ENCODE peak calls at places on chromosome 2, in nine cellular contexts. M is fibroblast of lung, H is kidney, Q is pancreas, N is vagina, Y is nephron progenitor cell, D is suprapubic skin, P is IMR-90, U is H1. V is an unnamed sample.

GRCh38 chr2:113966832-113967231 is 76.9 kb downstream of the ACTR3 start:
- DNase-seq in M (peak), Y (no peak), P (peak), D (no peak), Q (no peak), N (no peak), U (no peak), H (no peak), V (no peak)

GRCh38 chr2:38224181-38224580 is 148.2 kb upstream of the CYP1B1 start:
- DNase-seq in Q (no peak), Y (no peak), U (no peak), M (no peak), H (no peak), D (no peak), P (no peak), N (no peak), V (no peak)

GRCh38 chr2:2639251-2640139 is 308.4 kb upstream of the MYT1L start:
- DNase-seq in P (no peak), Y (no peak), N (peak), Q (no peak), U (no peak), M (no peak), D (no peak), H (no peak), V (no peak)

GRCh38 chr2:27027211-27027651 is 5.5 kb upstream of the TMEM214 start:
- DNase-seq in H (no peak), U (no peak), Q (no peak), D (no peak), Y (no peak), N (no peak), P (no peak), M (no peak), V (no peak)

GRCh38 chr2:237600205-237600846 is 9.8 kb upstream of the RAB17 start:
- DNase-seq in P (peak), D (no peak), H (peak), Q (no peak), N (no peak), U (no peak), Y (no peak), M (peak), V (no peak)

GRCh38 chr2:216478791-216479190 is 19.9 kb upstream of the RPL37A start:
- DNase-seq in H (no peak), Y (no peak), Q (no peak), M (no peak), D (no peak), U (no peak), N (no peak), P (no peak), V (no peak)

GRCh38 chr2:99600929-99601680 is 111.3 kb upstream of the REV1 start:
- DNase-seq in Q (no peak), U (no peak), P (peak), D (no peak), H (no peak), N (no peak), M (peak), Y (peak), V (no peak)

GRCh38 chr2:174003635-174004310 is 38.6 kb upstream of the SP3 start:
- DNase-seq in H (no peak), U (no peak), N (no peak), M (peak), D (no peak), P (no peak), Q (peak), Y (no peak), V (no peak)

GRCh38 chr2:1600191-1601063 is 143.9 kb downstream of the PXDN start:
- DNase-seq in D (no peak), H (peak), M (no peak), P (peak), U (no peak), Y (no peak), N (no peak), Q (no peak), V (peak)

GRCh38 chr2:7703048-7703447 is 785.8 kb downstream of the RNF144A start:
- DNase-seq in U (no peak), D (no peak), M (no peak), Q (no peak), P (no peak), N (no peak), H (no peak), Y (no peak), V (no peak)

GRCh38 chr2:147910990-147911473 is 66.2 kb downstream of the ACVR2A start:
- DNase-seq in M (peak), H (no peak), Q (peak), U (no peak), Y (peak), D (no peak), P (peak), N (no peak), V (no peak)

GRCh38 chr2:61510674-61511671 is 27.2 kb downstream of the XPO1 start:
- DNase-seq in Y (no peak), M (no peak), U (no peak), P (no peak), H (no peak), Q (no peak), N (no peak), D (no peak), V (no peak)

GRCh38 chr2:105215586-105216192 is 25.9 kb upstream of the GPR45 start:
- DNase-seq in Y (no peak), Q (no peak), H (no peak), P (no peak), N (no peak), U (no peak), D (no peak), M (no peak), V (no peak)

GRCh38 chr2:225948903-225949302 is 549.4 kb downstream of the NYAP2 start:
- DNase-seq in N (no peak), D (no peak), H (no peak), P (no peak), Q (no peak), Y (no peak), M (no peak), U (peak), V (no peak)
- TF ChIP-seq CTCF in N (no peak), D (no peak), H (no peak), P (no peak), Q (no peak), Y (no peak), M (no peak), U (peak), V (no peak)

GRCh38 chr2:47187124-47187523 is 32.0 kb upstream of the STPG4 start:
- DNase-seq in U (no peak), Q (no peak), N (no peak), H (no peak), M (no peak), P (no peak), D (no peak), Y (no peak), V (no peak)
- TF ChIP-seq CTCF in U (no peak), Q (no peak), N (no peak), H (no peak), M (no peak), P (no peak), D (no peak), Y (no peak), V (no peak)

GRCh38 chr2:233385489-233386044 is 31.3 kb downstream of the DGKD start:
- DNase-seq in P (no peak), N (no peak), H (no peak), Q (no peak), U (no peak), Y (no peak), M (no peak), D (peak), V (no peak)
- TF ChIP-seq CTCF in P (no peak), N (no peak), H (no peak), Q (no peak), U (no peak), Y (no peak), M (no peak), D (no peak), V (no peak)

GRCh38 chr2:168336786-168337388 is 89.5 kb upstream of the STK39 start:
- DNase-seq in D (no peak), N (no peak), U (peak), M (no peak), P (no peak), Q (peak), H (no peak), Y (no peak), V (no peak)
- TF ChIP-seq CTCF in D (no peak), N (no peak), U (peak), M (no peak), P (no peak), Q (no peak), H (peak), Y (no peak), V (no peak)

GRCh38 chr2:211216221-211216620 is 659.8 kb downstream of the CPS1 start:
- DNase-seq in H (no peak), N (no peak), Y (no peak), M (no peak), D (no peak), P (no peak), Q (no peak), U (no peak), V (no peak)
- TF ChIP-seq CTCF in H (peak), N (no peak), Y (peak), M (no peak), D (no peak), P (no peak), Q (no peak), U (peak), V (no peak)

GRCh38 chr2:137950238-137950637 is 14.0 kb upstream of the HNMT start:
- DNase-seq in M (no peak), Q (no peak), P (no peak), Y (no peak), U (no peak), H (no peak), D (no peak), N (no peak), V (no peak)

GRCh38 chr2:137947032-137947713 is 17.1 kb upstream of the HNMT start:
- DNase-seq in D (no peak), Q (no peak), Y (no peak), U (no peak), M (no peak), H (no peak), P (no peak), N (no peak), V (no peak)

GRCh38 chr2:137946227-137946626 is 18.0 kb upstream of the HNMT start:
- DNase-seq in N (no peak), P (no peak), Q (no peak), U (no peak), H (no peak), M (no peak), D (no peak), Y (no peak), V (no peak)

GRCh38 chr2:137948894-137949293 is 15.4 kb upstream of the HNMT start:
- DNase-seq in N (no peak), M (no peak), Y (no peak), H (no peak), U (no peak), Q (no peak), P (no peak), D (no peak), V (no peak)

GRCh38 chr2:137947714-137948336 is 16.4 kb upstream of the HNMT start:
- DNase-seq in D (no peak), Y (peak), M (peak), N (no peak), U (no peak), P (peak), H (peak), Q (peak), V (peak)
- TF ChIP-seq CTCF in D (peak), Y (peak), M (peak), N (peak), U (peak), P (peak), H (peak), Q (peak), V (peak)

DNA sequence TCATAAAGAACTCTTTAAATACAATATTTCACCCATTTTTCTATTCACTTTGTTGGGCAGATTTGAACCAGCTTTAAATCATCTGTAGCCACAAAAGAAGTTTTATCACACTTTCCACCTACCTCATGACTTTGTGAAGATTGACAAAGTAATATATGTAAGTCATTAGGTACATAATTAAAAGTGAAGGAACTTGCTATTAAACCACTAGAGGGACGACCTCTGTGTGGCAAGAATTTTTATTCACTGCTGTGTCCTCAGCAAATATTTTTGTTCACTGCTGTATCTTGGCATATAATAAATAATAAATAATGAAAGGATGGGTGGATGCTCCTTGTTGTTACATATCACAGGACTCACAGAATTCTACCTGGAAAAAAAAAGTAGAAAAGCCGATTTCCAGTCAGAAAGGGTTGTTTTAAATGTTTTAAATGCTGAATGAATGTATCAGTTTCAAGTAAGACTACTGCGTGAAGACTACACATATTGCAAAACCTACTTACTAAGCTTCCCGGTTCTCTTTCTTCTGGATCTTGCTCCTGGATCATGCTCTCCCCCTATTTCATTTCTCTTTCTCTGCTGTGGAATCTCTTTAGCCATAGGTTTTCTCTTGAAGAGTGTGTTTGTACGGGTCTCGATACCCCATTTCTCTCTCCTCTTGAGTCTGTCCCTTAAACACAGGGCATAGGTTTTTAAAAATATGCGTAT is 44.8 kb downstream of the KCMF1 start:
- DNase-seq in M (no peak), N (no peak), D (no peak), H (no peak), U (no peak), P (no peak), Q (no peak), Y (no peak), V (no peak)
- TF ChIP-seq CTCF in M (no peak), N (no peak), D (no peak), H (no peak), U (no peak), P (peak), Q (no peak), Y (no peak), V (peak)

GRCh38 chr2:101004671-101005325 is 2.7 kb downstream of the RPL31 start:
- DNase-seq in H (no peak), P (no peak), N (peak), M (no peak), U (no peak), D (no peak), Q (no peak), Y (no peak), V (no peak)
- TF ChIP-seq CTCF in H (no peak), P (no peak), N (no peak), M (no peak), U (no peak), D (no peak), Q (no peak), Y (no peak), V (no peak)

DNA sequence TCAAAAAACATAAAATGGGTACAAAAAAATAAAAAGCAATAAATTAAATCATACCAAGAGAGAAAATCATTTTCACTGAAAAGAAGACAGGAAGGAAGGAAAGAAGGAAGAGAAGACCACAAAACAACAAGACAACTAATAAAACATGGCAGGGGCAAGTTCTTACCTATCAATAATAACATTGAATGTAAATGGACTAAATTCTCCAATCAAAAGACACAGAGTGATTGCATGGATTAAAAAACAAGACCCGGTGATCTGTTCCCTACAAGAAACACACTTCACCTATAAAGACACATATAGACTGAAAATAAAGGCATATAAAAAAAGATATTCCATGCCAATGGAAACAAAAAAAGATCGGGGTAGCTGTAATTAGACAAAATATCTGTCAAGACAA is 82.6 kb upstream of the CERS6 start:
- DNase-seq in Y (no peak), Q (no peak), N (no peak), H (no peak), P (no peak), D (no peak), U (no peak), M (no peak), V (no peak)
- TF ChIP-seq CTCF in Y (no peak), Q (no peak), N (no peak), H (no peak), P (no peak), D (no peak), U (no peak), M (no peak), V (no peak)